ENCODE peak calls at places on chromosomes 1 and 21, in ten cellular contexts. Q is suprapubic skin, L is heart right ventricle, S is fibroblast of lung, T is hepatocyte, J is tibial nerve, I is IMR-90, B is right lobe of liver, G is adrenal gland, D is heart left ventricle. O is an unnamed sample. For H3K4me1, the result is how much of the 10 kb centered on the place peaks cover.

GRCh38 chr1:170765279-170765678 is 101.3 kb downstream of the PRRX1 start:
- DNase-seq in S (no peak), T (no peak), G (no peak), J (no peak), I (no peak), D (no peak), B (no peak), Q (no peak), L (no peak), O (no peak)

GRCh38 chr1:159746676-159747075 is 32.3 kb upstream of the CRP start:
- DNase-seq in G (no peak), Q (no peak), I (no peak), S (no peak), J (no peak), B (no peak), T (no peak), L (no peak), D (no peak), O (no peak)

GRCh38 chr1:118488776-118489175 is 303.7 kb upstream of the SPAG17 start:
- DNase-seq in D (no peak), J (no peak), I (no peak), L (no peak), T (no peak), G (no peak), B (no peak), S (no peak), Q (no peak), O (no peak)

GRCh38 chr1:45375104-45376090 is 35.2 kb upstream of the MUTYH start:
- DNase-seq in J (no peak), D (no peak), I (no peak), Q (no peak), G (no peak), L (no peak), S (peak), B (no peak), T (no peak), O (no peak)

GRCh38 chr1:17272066-17272465 is 23.2 kb downstream of the PADI3 start:
- DNase-seq in Q (no peak), D (no peak), T (no peak), J (no peak), L (no peak), G (no peak), I (no peak), S (no peak), B (no peak), O (no peak)

GRCh38 chr1:28127617-28128257 is 39.3 kb upstream of the EYA3 start:
- DNase-seq in L (no peak), D (no peak), B (no peak), I (no peak), G (no peak), Q (no peak), J (no peak), S (no peak), T (no peak), O (no peak)

GRCh38 chr1:209389258-209389657 is 194.3 kb upstream of the CAMK1G start:
- DNase-seq in J (no peak), S (peak), D (no peak), Q (no peak), T (no peak), L (no peak), I (peak), B (no peak), G (peak), O (no peak)

GRCh38 chr21:16075594-16076282 is 346.0 kb downstream of the USP25 start:
- DNase-seq in J (no peak), Q (no peak), T (no peak), I (no peak), D (no peak), S (no peak), L (no peak), B (no peak), G (no peak), O (no peak)

GRCh38 chr1:42085596-42085995 is 67.6 kb upstream of the GUCA2B start:
- DNase-seq in D (no peak), T (peak), J (no peak), I (peak), G (no peak), Q (no peak), B (no peak), L (no peak), S (peak), O (no peak)

GRCh38 chr1:179017383-179018326 is 8.0 kb upstream of the FAM20B start:
- DNase-seq in B (no peak), G (peak), S (peak), T (peak), D (no peak), J (no peak), Q (no peak), I (no peak), L (no peak), O (no peak)

GRCh38 chr1:179141592-179142244 is 59.8 kb downstream of the TOR3A start:
- DNase-seq in T (no peak), J (no peak), B (no peak), I (peak), G (no peak), Q (no peak), S (peak), D (no peak), L (no peak), O (no peak)

GRCh38 chr1:103156966-103157365 is 48.6 kb upstream of the COL11A1 start:
- DNase-seq in D (no peak), G (no peak), I (no peak), Q (no peak), J (no peak), B (no peak), T (no peak), L (no peak), S (no peak), O (no peak)

GRCh38 chr1:30321216-30321910 is 402.0 kb downstream of the MATN1 start:
- DNase-seq in J (no peak), S (no peak), D (no peak), T (no peak), L (no peak), G (peak), Q (no peak), B (no peak), I (no peak), O (no peak)

GRCh38 chr1:1039145-1039910 is 19.4 kb downstream of the AGRN start:
- DNase-seq in L (no peak), T (no peak), Q (no peak), D (no peak), I (no peak), G (no peak), B (no peak), J (no peak), S (no peak), O (no peak)

GRCh38 chr1:98008373-98008772 is 87.5 kb upstream of the DPYD start:
- DNase-seq in L (no peak), B (no peak), G (no peak), I (no peak), D (no peak), S (no peak), Q (no peak), J (no peak), T (no peak), O (no peak)

DNA sequence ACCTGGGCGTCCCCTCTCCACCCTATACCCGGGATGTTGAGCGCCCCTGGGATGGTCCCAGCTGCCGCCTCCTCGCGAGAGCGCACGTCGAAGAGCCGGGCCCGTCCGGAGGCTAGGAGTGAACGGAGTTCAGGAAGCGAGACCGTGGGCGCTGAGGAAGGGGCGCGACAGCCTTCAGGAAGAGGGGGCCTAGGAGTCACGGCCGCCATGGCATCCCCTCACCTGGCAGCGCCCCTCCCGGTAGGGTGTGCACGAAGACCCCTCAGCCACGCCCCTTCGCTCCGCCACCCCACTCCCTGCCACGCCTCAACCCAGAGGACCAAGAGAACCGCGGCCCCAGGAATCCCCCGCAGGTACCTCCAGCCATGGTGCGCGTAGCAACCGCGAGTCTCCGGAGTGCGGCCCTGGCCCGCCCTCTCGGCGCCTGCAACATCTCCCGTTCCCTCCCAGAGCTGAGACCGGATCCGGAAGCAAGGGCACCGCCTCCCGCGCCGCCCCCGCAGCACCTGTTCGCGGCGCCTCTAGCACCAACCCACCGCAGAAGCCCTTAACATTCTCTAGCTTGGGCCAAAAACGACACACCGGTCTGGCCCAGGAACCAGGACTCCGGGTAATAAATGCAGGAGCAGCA is at the start of gene TSTD1:
- DNase-seq in G (peak), D (peak), S (no peak), J (no peak), L (peak), I (no peak), Q (peak), T (peak), B (peak), O (peak)
- H3K4me3 ChIP-seq in G (peak), D (peak), S (no peak), J (peak), L (peak), I (no peak), Q (peak), T (peak), B (peak), O (peak)

GRCh38 chr1:212966619-212967018 is 16.3 kb downstream of the VASH2 start:
- DNase-seq in I (no peak), B (no peak), G (no peak), T (no peak), J (no peak), Q (no peak), L (no peak), S (no peak), D (no peak), O (no peak)

GRCh38 chr1:212971312-212971711 is 21.0 kb downstream of the VASH2 start:
- DNase-seq in B (peak), L (no peak), I (no peak), T (no peak), J (no peak), S (no peak), D (no peak), G (no peak), Q (no peak), O (no peak)

GRCh38 chr1:212967767-212968166 is 17.4 kb downstream of the VASH2 start:
- DNase-seq in B (peak), T (peak), L (no peak), I (peak), J (no peak), S (peak), G (no peak), D (no peak), Q (no peak), O (no peak)

GRCh38 chr1:212970085-212970484 is 19.7 kb downstream of the VASH2 start:
- DNase-seq in J (no peak), L (no peak), Q (no peak), S (no peak), T (no peak), I (no peak), B (peak), D (no peak), G (no peak), O (no peak)

GRCh38 chr1:212968385-212968863 is 18.1 kb downstream of the VASH2 start:
- DNase-seq in I (no peak), T (no peak), B (peak), Q (no peak), G (no peak), S (no peak), D (no peak), L (no peak), J (no peak), O (no peak)
- H3K4me1 ChIP-seq in I (under half), T (under half), B (under half), Q (under half), G (under half), S (under half), D (under half), L (under half), J (under half), O (under half)

GRCh38 chr1:116394270-116394669 is 21.2 kb downstream of the ATP1A1 start:
- DNase-seq in Q (no peak), B (no peak), I (no peak), T (no peak), J (no peak), S (no peak), G (no peak), L (no peak), D (no peak), O (no peak)
- H3K27ac ChIP-seq in Q (no peak), B (no peak), I (no peak), T (peak), J (no peak), S (no peak), G (no peak), L (no peak), D (no peak), O (no peak)

DNA sequence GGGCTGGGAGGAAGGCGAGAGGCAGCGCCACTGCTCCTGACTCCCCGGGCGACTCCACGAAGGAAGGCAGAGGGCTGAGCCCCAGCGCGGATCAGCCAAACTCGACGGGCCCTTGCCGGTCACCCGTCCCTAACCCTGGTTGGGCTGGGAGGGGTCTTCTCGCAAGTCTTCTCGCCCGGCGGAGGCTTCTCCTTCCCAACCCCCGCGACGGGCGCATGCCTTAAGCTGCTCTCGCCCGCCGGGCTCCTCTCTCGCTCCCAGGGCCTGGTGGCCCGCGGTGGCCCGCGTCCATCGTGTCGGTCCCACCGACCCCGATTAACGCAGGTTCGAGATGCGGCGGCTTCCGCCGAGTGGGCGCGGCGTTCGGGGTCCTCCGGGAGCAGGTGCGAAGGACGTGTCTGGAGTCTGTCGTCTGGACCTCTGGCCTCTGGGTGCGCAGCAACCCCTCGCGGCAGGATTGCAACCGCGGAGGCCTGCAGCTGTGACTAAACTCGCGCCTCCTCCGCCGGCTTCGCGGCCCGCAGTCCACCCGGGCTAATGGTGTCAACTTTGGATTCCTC is 29.0 kb upstream of the PPM1J start:
- DNase-seq in T (peak), Q (no peak), S (peak), L (no peak), B (no peak), D (peak), J (no peak), I (peak), G (no peak), O (no peak)
- H3K4me3 ChIP-seq in T (no peak), Q (peak), S (peak), L (peak), B (no peak), D (no peak), J (no peak), I (peak), G (no peak), O (no peak)

DNA sequence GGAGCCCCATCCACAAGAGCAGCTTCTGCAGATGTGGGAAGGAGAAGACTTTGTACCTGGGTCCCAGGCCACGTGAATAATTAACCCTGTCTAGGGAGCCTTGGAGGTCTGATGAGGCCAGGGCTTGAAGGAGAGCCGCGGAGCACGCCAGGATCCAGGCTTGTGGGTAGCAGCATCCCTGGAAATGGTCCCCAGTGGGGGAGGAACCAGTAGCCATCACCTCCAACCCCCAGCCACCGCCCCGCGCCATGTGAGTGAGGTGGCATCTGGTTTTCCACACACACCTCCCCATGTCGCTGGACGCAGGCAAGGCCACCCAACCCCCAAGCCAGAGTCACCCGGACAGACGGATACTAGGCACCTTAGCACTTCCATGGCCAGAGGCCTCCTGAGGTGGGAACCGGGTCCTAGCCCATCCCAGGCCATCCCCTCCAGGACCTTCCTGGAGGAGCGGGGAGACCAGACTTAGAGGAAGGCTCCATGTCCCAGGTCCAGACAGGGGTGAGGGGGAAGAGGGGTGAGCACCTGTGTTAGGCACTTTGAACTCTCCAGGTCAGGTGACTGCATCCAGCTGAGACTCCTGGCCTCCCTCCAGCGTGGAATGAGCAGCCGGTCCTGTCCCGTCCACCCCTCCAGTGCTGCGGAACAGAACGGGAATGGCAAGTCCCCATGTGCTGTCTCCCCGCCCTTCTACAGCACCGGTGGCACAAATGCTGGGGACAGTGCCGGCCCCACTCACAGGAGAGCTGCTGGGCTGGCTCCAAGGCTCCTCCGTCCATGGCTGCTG is 53.2 kb downstream of the RIPK4 start:
- DNase-seq in I (no peak), T (peak), J (no peak), S (no peak), B (no peak), G (no peak), D (no peak), Q (no peak), L (no peak), O (no peak)
- H3K4me1 ChIP-seq in I (under half), T (half or more), J (under half), S (under half), B (under half), G (under half), D (under half), Q (under half), L (under half), O (under half)

GRCh38 chr1:85609976-85610375 is 29.4 kb downstream of the CCN1 start:
- DNase-seq in I (no peak), G (no peak), J (no peak), L (no peak), Q (no peak), D (no peak), B (no peak), T (no peak), S (no peak), O (no peak)

GRCh38 chr1:85607126-85607912 is 26.8 kb downstream of the CCN1 start:
- DNase-seq in S (peak), J (no peak), G (no peak), B (no peak), L (no peak), Q (no peak), D (no peak), T (peak), I (peak), O (no peak)

GRCh38 chr1:85606414-85606800 is 25.8 kb downstream of the CCN1 start:
- DNase-seq in B (no peak), D (no peak), G (no peak), J (no peak), I (peak), Q (no peak), L (no peak), S (no peak), T (no peak), O (no peak)

GRCh38 chr1:85608851-85609250 is 28.3 kb downstream of the CCN1 start:
- DNase-seq in Q (no peak), L (no peak), J (no peak), B (no peak), I (no peak), G (no peak), S (no peak), T (no peak), D (no peak), O (no peak)

GRCh38 chr1:85607913-85608250 is 27.3 kb downstream of the CCN1 start:
- DNase-seq in S (no peak), G (no peak), I (peak), T (no peak), Q (no peak), L (no peak), B (no peak), J (no peak), D (no peak), O (no peak)
- H3K27ac ChIP-seq in S (peak), G (no peak), I (peak), T (peak), Q (no peak), L (no peak), B (no peak), J (no peak), D (no peak), O (no peak)

GRCh38 chr1:54883349-54884102 is 3.5 kb downstream of the DHCR24 start:
- DNase-seq in G (no peak), Q (no peak), B (peak), T (peak), J (peak), D (no peak), I (peak), S (peak), L (no peak), O (no peak)
- H3K4me3 ChIP-seq in G (no peak), Q (peak), B (peak), T (no peak), J (no peak), D (no peak), I (no peak), S (peak), L (no peak), O (no peak)

GRCh38 chr1:40060351-40060750 is 19.8 kb downstream of the CAP1 start:
- DNase-seq in I (no peak), S (no peak), B (no peak), D (no peak), Q (no peak), G (no peak), T (no peak), J (no peak), L (no peak), O (no peak)
- H3K4me1 ChIP-seq in I (under half), S (under half), B (under half), D (half or more), Q (under half), G (under half), T (under half), J (half or more), L (half or more), O (half or more)

O was measured in CD8-positive, alpha-beta memory T cell.